ENCODE peak calls at places on chromosomes 16 and 17, in seven cellular contexts. One of them, this sample, is unnamed.

GRCh38 chr17:144936-145670 is 7.7 kb downstream of the SCGB1C2 start:
- DNase-seq in HCT116: no peak
- DNase-seq in Panc1: no peak
- DNase-seq in GM23338: no peak
- DNase-seq in SK-N-SH: no peak
- DNase-seq in HepG2: no peak
- DNase-seq in K562: no peak
- DNase-seq in this sample: no peak

GRCh38 chr17:59400858-59401257 is 69.4 kb downstream of the YPEL2 start:
- DNase-seq in HCT116: no peak
- DNase-seq in Panc1: no peak
- DNase-seq in GM23338: no peak
- DNase-seq in SK-N-SH: no peak
- DNase-seq in HepG2: no peak
- DNase-seq in K562: no peak
- DNase-seq in this sample: no peak

GRCh38 chr17:65659512-65659911 is 98.1 kb upstream of the AXIN2 start:
- DNase-seq in HCT116: no peak
- DNase-seq in Panc1: no peak
- DNase-seq in GM23338: no peak
- DNase-seq in SK-N-SH: no peak
- DNase-seq in HepG2: no peak
- DNase-seq in K562: no peak
- DNase-seq in this sample: no peak

GRCh38 chr16:47377156-47377555 is 83.7 kb downstream of the ITFG1 start:
- DNase-seq in HCT116: no peak
- DNase-seq in Panc1: no peak
- DNase-seq in GM23338: peak
- DNase-seq in SK-N-SH: no peak
- DNase-seq in HepG2: no peak
- DNase-seq in K562: no peak
- DNase-seq in this sample: no peak

GRCh38 chr17:33113281-33114010 is 121.8 kb downstream of the SPACA3 start:
- DNase-seq in HCT116: no peak
- DNase-seq in Panc1: no peak
- DNase-seq in GM23338: peak
- DNase-seq in SK-N-SH: peak
- DNase-seq in HepG2: no peak
- DNase-seq in K562: no peak
- DNase-seq in this sample: no peak

GRCh38 chr17:338442-339192 is 14.0 kb downstream of the RPH3AL start:
- DNase-seq in HCT116: no peak
- DNase-seq in Panc1: no peak
- DNase-seq in GM23338: no peak
- DNase-seq in SK-N-SH: no peak
- DNase-seq in HepG2: peak
- DNase-seq in K562: no peak
- DNase-seq in this sample: no peak

GRCh38 chr17:48012151-48012520 is 25.5 kb downstream of the COPZ2 start:
- DNase-seq in HCT116: no peak
- DNase-seq in Panc1: no peak
- DNase-seq in GM23338: peak
- DNase-seq in SK-N-SH: peak
- DNase-seq in HepG2: no peak
- DNase-seq in K562: peak
- DNase-seq in this sample: no peak

GRCh38 chr16:20763461-20764232 is at the start of gene ACSM3:
- DNase-seq in HCT116: peak
- DNase-seq in Panc1: no peak
- DNase-seq in GM23338: peak
- DNase-seq in SK-N-SH: peak
- DNase-seq in HepG2: peak
- DNase-seq in K562: peak
- DNase-seq in this sample: peak

GRCh38 chr17:19762515-19762961 is 14.4 kb upstream of the ALDH3A1 start:
- DNase-seq in HCT116: no peak
- DNase-seq in Panc1: no peak
- DNase-seq in GM23338: peak
- DNase-seq in SK-N-SH: peak
- DNase-seq in HepG2: peak
- DNase-seq in K562: no peak
- DNase-seq in this sample: no peak

GRCh38 chr17:19399750-19400450 is 11.1 kb upstream of the RNF112 start:
- DNase-seq in HCT116: no peak
- DNase-seq in Panc1: no peak
- DNase-seq in GM23338: no peak
- DNase-seq in SK-N-SH: no peak
- DNase-seq in HepG2: no peak
- DNase-seq in K562: no peak
- DNase-seq in this sample: no peak

GRCh38 chr17:9434502-9435113 is 141.0 kb downstream of the STX8 start:
- DNase-seq in HCT116: no peak
- DNase-seq in Panc1: no peak
- DNase-seq in GM23338: no peak
- DNase-seq in SK-N-SH: no peak
- DNase-seq in HepG2: no peak
- DNase-seq in K562: no peak
- DNase-seq in this sample: no peak

GRCh38 chr17:80855968-80856862 is 135.4 kb upstream of the CHMP6 start:
- DNase-seq in HCT116: peak
- DNase-seq in Panc1: peak
- DNase-seq in GM23338: no peak
- DNase-seq in SK-N-SH: no peak
- DNase-seq in HepG2: peak
- DNase-seq in K562: peak
- DNase-seq in this sample: peak

GRCh38 chr17:40331743-40332641 is 23.0 kb downstream of the RARA start:
- DNase-seq in HCT116: no peak
- DNase-seq in Panc1: no peak
- DNase-seq in GM23338: no peak
- DNase-seq in SK-N-SH: peak
- DNase-seq in HepG2: no peak
- DNase-seq in K562: no peak
- DNase-seq in this sample: no peak

GRCh38 chr16:27223701-27224100 is 20.4 kb downstream of the KDM8 start:
- DNase-seq in HCT116: no peak
- DNase-seq in Panc1: no peak
- DNase-seq in GM23338: no peak
- DNase-seq in SK-N-SH: no peak
- DNase-seq in HepG2: no peak
- DNase-seq in K562: no peak
- DNase-seq in this sample: no peak

GRCh38 chr16:53968896-53969295 is 264.9 kb downstream of the FTO start:
- DNase-seq in HCT116: no peak
- DNase-seq in Panc1: no peak
- DNase-seq in GM23338: no peak
- DNase-seq in SK-N-SH: no peak
- DNase-seq in HepG2: no peak
- DNase-seq in K562: no peak
- DNase-seq in this sample: no peak

GRCh38 chr17:80095844-80096475 is 5.4 kb upstream of the GAA start:
- DNase-seq in HCT116: no peak
- DNase-seq in Panc1: no peak
- DNase-seq in GM23338: no peak
- DNase-seq in SK-N-SH: no peak
- DNase-seq in HepG2: no peak
- DNase-seq in K562: no peak
- DNase-seq in this sample: no peak

GRCh38 chr17:35947156-35947585 is 3.7 kb upstream of the LYZL6 start:
- DNase-seq in HCT116: peak
- DNase-seq in Panc1: peak
- DNase-seq in GM23338: peak
- DNase-seq in SK-N-SH: peak
- DNase-seq in HepG2: peak
- DNase-seq in K562: peak
- DNase-seq in this sample: peak

GRCh38 chr17:80773243-80773991 is 218.2 kb upstream of the CHMP6 start:
- DNase-seq in HCT116: no peak
- DNase-seq in Panc1: no peak
- DNase-seq in GM23338: peak
- DNase-seq in SK-N-SH: peak
- DNase-seq in HepG2: no peak
- DNase-seq in K562: no peak
- DNase-seq in this sample: no peak

GRCh38 chr17:77382356-77382911 is 241.7 kb downstream of the SEC14L1 start:
- DNase-seq in HCT116: no peak
- DNase-seq in Panc1: no peak
- DNase-seq in GM23338: no peak
- DNase-seq in SK-N-SH: no peak
- DNase-seq in HepG2: peak
- DNase-seq in K562: no peak
- DNase-seq in this sample: no peak

GRCh38 chr16:84730406-84731106 is 30.8 kb downstream of the USP10 start:
- DNase-seq in HCT116: peak
- DNase-seq in Panc1: no peak
- DNase-seq in GM23338: peak
- DNase-seq in SK-N-SH: peak
- DNase-seq in HepG2: peak
- DNase-seq in K562: peak
- DNase-seq in this sample: no peak

GRCh38 chr16:28623172-28623711 is 13.4 kb upstream of the SULT1A1 start:
- DNase-seq in HCT116: peak
- DNase-seq in Panc1: no peak
- DNase-seq in GM23338: peak
- DNase-seq in SK-N-SH: no peak
- DNase-seq in HepG2: no peak
- DNase-seq in K562: no peak
- DNase-seq in this sample: no peak

GRCh38 chr17:34892864-34893263 is 68.4 kb downstream of the CCT6B start:
- DNase-seq in HCT116: peak
- DNase-seq in Panc1: no peak
- DNase-seq in GM23338: peak
- DNase-seq in SK-N-SH: peak
- DNase-seq in HepG2: no peak
- DNase-seq in K562: peak
- DNase-seq in this sample: peak

GRCh38 chr16:30380801-30381208 is 1.6 kb downstream of the SEPTIN1 start:
- DNase-seq in HCT116: no peak
- DNase-seq in Panc1: no peak
- DNase-seq in GM23338: no peak
- DNase-seq in SK-N-SH: no peak
- DNase-seq in HepG2: no peak
- DNase-seq in K562: peak
- DNase-seq in this sample: no peak

GRCh38 chr16:75044800-75045361 is 46.1 kb downstream of the ZNRF1 start:
- DNase-seq in HCT116: no peak
- DNase-seq in Panc1: no peak
- DNase-seq in GM23338: no peak
- DNase-seq in SK-N-SH: no peak
- DNase-seq in HepG2: no peak
- DNase-seq in K562: no peak
- DNase-seq in this sample: no peak

GRCh38 chr17:10737786-10738185 is 8.0 kb upstream of the TMEM220 start:
- DNase-seq in HCT116: no peak
- DNase-seq in Panc1: no peak
- DNase-seq in GM23338: no peak
- DNase-seq in SK-N-SH: no peak
- DNase-seq in HepG2: no peak
- DNase-seq in K562: no peak
- DNase-seq in this sample: no peak

GRCh38 chr16:23401142-23401541 is 51.8 kb downstream of the COG7 start:
- DNase-seq in HCT116: no peak
- DNase-seq in Panc1: no peak
- DNase-seq in GM23338: no peak
- DNase-seq in SK-N-SH: no peak
- DNase-seq in HepG2: no peak
- DNase-seq in K562: no peak
- DNase-seq in this sample: no peak

GRCh38 chr17:64580384-64581307 is 73.9 kb downstream of the CEP95 start:
- DNase-seq in HCT116: no peak
- DNase-seq in Panc1: no peak
- DNase-seq in GM23338: no peak
- DNase-seq in SK-N-SH: no peak
- DNase-seq in HepG2: no peak
- DNase-seq in K562: no peak
- DNase-seq in this sample: no peak

GRCh38 chr16:68005786-68006286 is 6.6 kb upstream of the DPEP2 start:
- DNase-seq in HCT116: no peak
- DNase-seq in Panc1: no peak
- DNase-seq in GM23338: peak
- DNase-seq in SK-N-SH: no peak
- DNase-seq in HepG2: no peak
- DNase-seq in K562: peak
- DNase-seq in this sample: peak
- TF ChIP-seq POLR2AphosphoS5 in HCT116: no peak
- TF ChIP-seq POLR2AphosphoS5 in Panc1: no peak
- TF ChIP-seq POLR2AphosphoS5 in GM23338: no peak
- TF ChIP-seq POLR2AphosphoS5 in SK-N-SH: no peak
- TF ChIP-seq POLR2AphosphoS5 in HepG2: no peak
- TF ChIP-seq POLR2AphosphoS5 in K562: no peak
- TF ChIP-seq POLR2AphosphoS5 in this sample: peak

GRCh38 chr17:13647551-13647950 is 45.8 kb upstream of the HS3ST3A1 start:
- DNase-seq in HCT116: no peak
- DNase-seq in Panc1: no peak
- DNase-seq in GM23338: no peak
- DNase-seq in SK-N-SH: no peak
- DNase-seq in HepG2: no peak
- DNase-seq in K562: no peak
- DNase-seq in this sample: no peak
- TF ChIP-seq REST in HCT116: no peak
- TF ChIP-seq REST in Panc1: no peak
- TF ChIP-seq REST in GM23338: no peak
- TF ChIP-seq REST in SK-N-SH: no peak
- TF ChIP-seq REST in HepG2: no peak
- TF ChIP-seq REST in K562: no peak
- TF ChIP-seq REST in this sample: no peak

GRCh38 chr17:49763735-49764558 is at the start of gene FAM117A:
- DNase-seq in HCT116: peak
- DNase-seq in Panc1: peak
- DNase-seq in GM23338: peak
- DNase-seq in SK-N-SH: peak
- DNase-seq in HepG2: peak
- DNase-seq in K562: peak
- DNase-seq in this sample: peak
- TF ChIP-seq POLR2AphosphoS5 in HCT116: peak
- TF ChIP-seq POLR2AphosphoS5 in Panc1: no peak
- TF ChIP-seq POLR2AphosphoS5 in GM23338: peak
- TF ChIP-seq POLR2AphosphoS5 in SK-N-SH: peak
- TF ChIP-seq POLR2AphosphoS5 in HepG2: peak
- TF ChIP-seq POLR2AphosphoS5 in K562: peak
- TF ChIP-seq POLR2AphosphoS5 in this sample: peak

DNA sequence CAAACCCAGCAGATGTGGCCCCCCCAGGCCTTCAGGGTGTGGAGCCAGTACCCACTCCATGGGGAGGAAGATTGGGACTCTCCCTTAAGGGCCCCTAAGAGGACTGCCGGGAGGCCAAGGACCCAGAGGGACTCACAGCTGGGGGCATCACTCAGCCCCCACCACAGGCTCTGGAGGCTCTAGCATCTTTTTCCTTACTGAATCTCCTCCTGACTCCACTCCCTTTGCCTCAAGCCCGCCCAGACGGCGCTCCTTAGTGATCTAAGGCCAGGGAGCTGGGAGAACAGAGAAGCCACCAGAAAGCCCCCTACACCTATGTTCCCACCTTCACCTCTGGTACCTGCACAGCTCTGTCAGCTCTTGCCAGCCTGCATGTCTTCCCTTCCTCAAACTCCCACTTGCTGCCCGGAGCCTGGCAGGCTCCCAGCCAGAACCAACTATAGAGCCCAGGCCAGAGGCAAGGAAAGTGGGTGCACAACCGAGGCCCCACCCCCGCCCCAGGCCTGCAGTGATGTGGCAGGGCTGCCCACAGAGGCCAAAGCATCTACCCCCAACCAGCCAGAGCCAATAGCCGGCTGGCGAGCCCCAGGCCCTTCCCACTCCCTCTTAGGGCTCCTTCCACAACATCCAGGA is 22.3 kb upstream of the MPO start:
- DNase-seq in HCT116: no peak
- DNase-seq in Panc1: no peak
- DNase-seq in GM23338: no peak
- DNase-seq in SK-N-SH: peak
- DNase-seq in HepG2: no peak
- DNase-seq in K562: no peak
- DNase-seq in this sample: no peak
- TF ChIP-seq REST in HCT116: no peak
- TF ChIP-seq REST in Panc1: no peak
- TF ChIP-seq REST in GM23338: no peak
- TF ChIP-seq REST in SK-N-SH: no peak
- TF ChIP-seq REST in HepG2: no peak
- TF ChIP-seq REST in K562: no peak
- TF ChIP-seq REST in this sample: no peak